ENCODE peak calls at places on chromosomes 16 and 17, in four cellular contexts. One of them, this sample, is unnamed.

GRCh38 chr16:56611281-56611833 is 3.0 kb downstream of the MT2A start:
- DNase-seq in sigmoid colon: no peak
- DNase-seq in HCT116: peak; percentile 27
- DNase-seq in breast epithelium: no peak
- DNase-seq in this sample: no peak

GRCh38 chr17:80501739-80502577 is 25.6 kb upstream of the NPTX1 start:
- DNase-seq in sigmoid colon: peak; percentile 89
- DNase-seq in HCT116: no peak
- DNase-seq in breast epithelium: peak; percentile 57
- DNase-seq in this sample: no peak

GRCh38 chr17:81044764-81045589 is 10.0 kb downstream of the BAIAP2 start:
- DNase-seq in sigmoid colon: peak; percentile 95
- DNase-seq in HCT116: no peak
- DNase-seq in breast epithelium: peak; percentile 90
- DNase-seq in this sample: no peak

GRCh38 chr16:56115817-56116576 is 75.3 kb upstream of the GNAO1 start:
- DNase-seq in sigmoid colon: no peak
- DNase-seq in HCT116: no peak
- DNase-seq in breast epithelium: no peak
- DNase-seq in this sample: no peak

GRCh38 chr17:81030726-81031570 is 4.0 kb upstream of the BAIAP2 start:
- DNase-seq in sigmoid colon: peak; percentile 67
- DNase-seq in HCT116: no peak
- DNase-seq in breast epithelium: no peak
- DNase-seq in this sample: no peak

GRCh38 chr17:42937712-42938596 is 26.3 kb downstream of the AARSD1 start:
- DNase-seq in sigmoid colon: peak; percentile 71
- DNase-seq in HCT116: peak; percentile 51
- DNase-seq in breast epithelium: no peak
- DNase-seq in this sample: no peak

GRCh38 chr17:63153488-63153887 is 187.5 kb downstream of the TANC2 start:
- DNase-seq in sigmoid colon: no peak
- DNase-seq in HCT116: no peak
- DNase-seq in breast epithelium: no peak
- DNase-seq in this sample: no peak

GRCh38 chr16:709651-710499 is 4.3 kb upstream of the FBXL16 start:
- DNase-seq in sigmoid colon: no peak
- DNase-seq in HCT116: no peak
- DNase-seq in breast epithelium: no peak
- DNase-seq in this sample: no peak

GRCh38 chr16:76535-77272 is 1.3 kb upstream of the MPG start:
- DNase-seq in sigmoid colon: peak; percentile 93
- DNase-seq in HCT116: no peak
- DNase-seq in breast epithelium: no peak
- DNase-seq in this sample: no peak

GRCh38 chr16:70778901-70779309 is 22.1 kb downstream of the VAC14 start:
- DNase-seq in sigmoid colon: peak; percentile 85
- DNase-seq in HCT116: peak; percentile 81
- DNase-seq in breast epithelium: peak; percentile 72
- DNase-seq in this sample: peak; percentile 92

GRCh38 chr17:45046536-45047125 is 4.8 kb downstream of the DCAKD start:
- DNase-seq in sigmoid colon: no peak
- DNase-seq in HCT116: no peak
- DNase-seq in breast epithelium: no peak
- DNase-seq in this sample: no peak

GRCh38 chr17:45040459-45040858 is 11.0 kb downstream of the DCAKD start:
- DNase-seq in sigmoid colon: no peak
- DNase-seq in HCT116: no peak
- DNase-seq in breast epithelium: no peak
- DNase-seq in this sample: no peak

GRCh38 chr17:45043813-45044540 is 7.5 kb downstream of the DCAKD start:
- DNase-seq in sigmoid colon: no peak
- DNase-seq in HCT116: no peak
- DNase-seq in breast epithelium: peak; percentile 76
- DNase-seq in this sample: no peak

GRCh38 chr17:45042346-45043120 is 8.9 kb downstream of the DCAKD start:
- DNase-seq in sigmoid colon: no peak
- DNase-seq in HCT116: no peak
- DNase-seq in breast epithelium: no peak
- DNase-seq in this sample: no peak

DNA sequence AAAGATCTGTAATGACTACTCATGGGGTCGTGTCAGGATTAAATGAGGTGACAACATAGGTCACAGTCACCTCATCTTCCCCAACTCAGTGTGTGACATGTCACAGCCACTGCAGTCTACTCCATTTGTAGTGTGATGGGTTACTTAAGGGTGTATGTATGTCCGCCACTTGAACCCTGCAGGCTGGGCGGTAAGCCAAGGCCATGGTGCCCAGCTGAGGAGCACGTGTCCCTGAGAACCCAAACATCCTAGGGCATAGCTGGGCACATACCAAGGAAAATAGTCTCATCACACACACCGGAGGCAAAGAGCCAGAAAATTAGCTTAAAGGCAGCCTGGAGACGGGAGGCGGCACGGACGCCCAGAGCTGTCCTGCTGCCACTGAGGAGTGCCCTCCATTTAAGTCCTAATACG is 8.2 kb downstream of the DCAKD start:
- DNase-seq in sigmoid colon: peak; percentile 79
- DNase-seq in HCT116: no peak
- DNase-seq in breast epithelium: peak; percentile 92
- DNase-seq in this sample: no peak
- TF ChIP-seq POLR2AphosphoS5 in sigmoid colon: no peak
- TF ChIP-seq POLR2AphosphoS5 in HCT116: no peak
- TF ChIP-seq POLR2AphosphoS5 in breast epithelium: peak; percentile 69
- TF ChIP-seq POLR2AphosphoS5 in this sample: no peak

GRCh38 chr17:21168555-21168865 is 41.7 kb downstream of the DHRS7B start:
- DNase-seq in sigmoid colon: no peak
- DNase-seq in HCT116: no peak
- DNase-seq in breast epithelium: no peak
- DNase-seq in this sample: no peak
- TF ChIP-seq POLR2AphosphoS5 in sigmoid colon: no peak
- TF ChIP-seq POLR2AphosphoS5 in HCT116: no peak
- TF ChIP-seq POLR2AphosphoS5 in breast epithelium: no peak
- TF ChIP-seq POLR2AphosphoS5 in this sample: no peak

GRCh38 chr17:77186141-77186604 is 45.4 kb downstream of the SEC14L1 start:
- DNase-seq in sigmoid colon: no peak
- DNase-seq in HCT116: no peak
- DNase-seq in breast epithelium: no peak
- DNase-seq in this sample: no peak

GRCh38 chr17:77182205-77182604 is 41.4 kb downstream of the SEC14L1 start:
- DNase-seq in sigmoid colon: no peak
- DNase-seq in HCT116: no peak
- DNase-seq in breast epithelium: no peak
- DNase-seq in this sample: no peak

GRCh38 chr17:77182773-77183172 is 42.0 kb downstream of the SEC14L1 start:
- DNase-seq in sigmoid colon: no peak
- DNase-seq in HCT116: no peak
- DNase-seq in breast epithelium: no peak
- DNase-seq in this sample: no peak

GRCh38 chr17:77184474-77184873 is 43.7 kb downstream of the SEC14L1 start:
- DNase-seq in sigmoid colon: no peak
- DNase-seq in HCT116: no peak
- DNase-seq in breast epithelium: no peak
- DNase-seq in this sample: no peak

DNA sequence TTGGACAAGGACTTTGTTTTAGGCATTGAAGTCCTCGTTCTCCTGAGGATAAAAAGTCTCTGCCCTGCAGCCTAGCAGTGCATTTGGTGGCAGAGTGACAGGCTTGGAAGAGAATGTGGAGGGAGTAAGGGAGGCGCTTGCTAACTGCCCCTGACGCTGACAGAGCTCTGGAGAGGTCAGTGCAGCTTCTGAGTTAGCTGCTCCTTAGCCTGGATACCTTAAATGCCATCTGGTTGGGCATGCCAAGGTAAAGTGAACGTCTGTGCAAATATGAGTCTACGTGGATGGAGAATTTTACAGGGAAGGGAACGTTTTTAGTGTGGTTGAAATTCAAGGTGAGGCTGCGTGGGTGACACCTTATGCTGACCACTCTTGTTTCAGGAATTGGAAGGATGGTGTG is 44.4 kb downstream of the SEC14L1 start:
- DNase-seq in sigmoid colon: no peak
- DNase-seq in HCT116: no peak
- DNase-seq in breast epithelium: no peak
- DNase-seq in this sample: no peak
- TF ChIP-seq POLR2AphosphoS5 in sigmoid colon: no peak
- TF ChIP-seq POLR2AphosphoS5 in HCT116: no peak
- TF ChIP-seq POLR2AphosphoS5 in breast epithelium: no peak
- TF ChIP-seq POLR2AphosphoS5 in this sample: no peak

DNA sequence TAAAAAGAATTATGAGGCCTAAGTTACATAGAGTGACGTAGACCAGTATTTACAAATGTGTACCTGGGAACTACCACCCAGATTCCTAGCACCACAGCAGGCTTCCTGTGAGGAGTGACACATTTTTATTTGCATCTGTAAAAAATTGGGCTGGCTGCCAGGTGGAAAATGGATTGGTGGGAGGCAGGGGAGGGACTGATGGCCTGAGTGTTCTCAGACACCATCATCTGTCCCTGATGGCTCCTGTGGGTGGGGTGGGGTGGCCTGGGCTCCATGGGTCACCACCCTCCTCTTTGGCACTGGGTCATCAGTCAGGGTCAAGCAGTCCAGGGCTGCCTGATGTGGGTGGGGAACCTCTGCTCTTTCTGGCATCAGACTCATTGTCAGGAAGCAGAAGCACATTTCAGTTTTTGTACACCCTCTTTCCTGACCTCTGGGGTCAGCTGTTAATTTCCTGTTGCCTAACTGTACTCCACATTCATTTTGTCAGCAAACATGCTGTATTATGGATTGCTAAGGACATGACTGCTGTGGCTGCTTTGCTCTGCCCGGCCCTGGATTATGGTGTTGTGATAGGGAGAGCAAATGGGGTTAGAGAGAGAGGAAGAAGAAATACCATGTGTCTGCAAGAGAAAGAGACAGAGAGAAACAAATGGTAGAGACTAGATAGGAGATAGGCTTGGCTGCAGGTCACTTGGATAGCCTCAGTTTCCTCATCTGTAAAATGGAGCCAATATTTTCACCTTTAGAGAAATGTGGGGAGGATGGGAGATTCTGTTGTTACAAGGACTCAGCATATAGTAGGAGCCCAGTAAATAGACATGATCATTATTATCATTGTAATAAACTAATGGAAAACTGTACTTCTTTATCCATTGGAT is 11.6 kb upstream of the MFAP4 start:
- DNase-seq in sigmoid colon: peak; percentile 85
- DNase-seq in HCT116: no peak
- DNase-seq in breast epithelium: no peak
- DNase-seq in this sample: no peak
- TF ChIP-seq POLR2AphosphoS5 in sigmoid colon: peak; percentile 43
- TF ChIP-seq POLR2AphosphoS5 in HCT116: no peak
- TF ChIP-seq POLR2AphosphoS5 in breast epithelium: peak; percentile 10
- TF ChIP-seq POLR2AphosphoS5 in this sample: no peak

DNA sequence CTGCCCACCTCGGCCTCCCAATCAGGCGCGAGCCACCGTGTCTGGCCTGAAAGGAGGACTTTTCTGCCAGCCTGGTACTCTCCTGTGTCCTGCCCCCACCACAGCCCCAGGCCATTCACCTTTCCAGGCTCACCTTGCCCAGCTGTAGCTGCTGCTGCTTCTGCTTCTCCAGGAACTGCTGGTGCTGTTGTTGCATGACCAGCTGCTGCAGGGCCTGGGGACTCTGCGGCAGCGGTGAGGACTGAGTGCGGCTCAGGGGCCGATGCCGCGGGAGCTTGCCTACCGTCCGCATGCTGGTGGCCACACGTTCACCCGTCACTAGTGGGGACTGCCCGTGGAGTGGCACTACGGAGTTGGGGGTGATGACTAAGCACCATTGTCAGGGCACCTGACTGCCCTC is 17.7 kb downstream of the G6PC3 start:
- DNase-seq in sigmoid colon: no peak
- DNase-seq in HCT116: no peak
- DNase-seq in breast epithelium: no peak
- DNase-seq in this sample: no peak
- TF ChIP-seq POLR2AphosphoS5 in sigmoid colon: no peak
- TF ChIP-seq POLR2AphosphoS5 in HCT116: no peak
- TF ChIP-seq POLR2AphosphoS5 in breast epithelium: no peak
- TF ChIP-seq POLR2AphosphoS5 in this sample: no peak

GRCh38 chr16:30183961-30184429 is 593 bp downstream of the CORO1A start:
- DNase-seq in sigmoid colon: peak; percentile 65
- DNase-seq in HCT116: no peak
- DNase-seq in breast epithelium: no peak
- DNase-seq in this sample: no peak

GRCh38 chr16:30185683-30186421 is 2.5 kb downstream of the CORO1A start:
- DNase-seq in sigmoid colon: peak; percentile 74
- DNase-seq in HCT116: no peak
- DNase-seq in breast epithelium: no peak
- DNase-seq in this sample: no peak

GRCh38 chr16:30185141-30185682 is 1.8 kb downstream of the CORO1A start:
- DNase-seq in sigmoid colon: peak; percentile 66
- DNase-seq in HCT116: no peak
- DNase-seq in breast epithelium: no peak
- DNase-seq in this sample: no peak

GRCh38 chr16:30183236-30183960 is at the start of gene CORO1A:
- DNase-seq in sigmoid colon: peak; percentile 92
- DNase-seq in HCT116: no peak
- DNase-seq in breast epithelium: peak; percentile 65
- DNase-seq in this sample: peak; percentile 86

DNA sequence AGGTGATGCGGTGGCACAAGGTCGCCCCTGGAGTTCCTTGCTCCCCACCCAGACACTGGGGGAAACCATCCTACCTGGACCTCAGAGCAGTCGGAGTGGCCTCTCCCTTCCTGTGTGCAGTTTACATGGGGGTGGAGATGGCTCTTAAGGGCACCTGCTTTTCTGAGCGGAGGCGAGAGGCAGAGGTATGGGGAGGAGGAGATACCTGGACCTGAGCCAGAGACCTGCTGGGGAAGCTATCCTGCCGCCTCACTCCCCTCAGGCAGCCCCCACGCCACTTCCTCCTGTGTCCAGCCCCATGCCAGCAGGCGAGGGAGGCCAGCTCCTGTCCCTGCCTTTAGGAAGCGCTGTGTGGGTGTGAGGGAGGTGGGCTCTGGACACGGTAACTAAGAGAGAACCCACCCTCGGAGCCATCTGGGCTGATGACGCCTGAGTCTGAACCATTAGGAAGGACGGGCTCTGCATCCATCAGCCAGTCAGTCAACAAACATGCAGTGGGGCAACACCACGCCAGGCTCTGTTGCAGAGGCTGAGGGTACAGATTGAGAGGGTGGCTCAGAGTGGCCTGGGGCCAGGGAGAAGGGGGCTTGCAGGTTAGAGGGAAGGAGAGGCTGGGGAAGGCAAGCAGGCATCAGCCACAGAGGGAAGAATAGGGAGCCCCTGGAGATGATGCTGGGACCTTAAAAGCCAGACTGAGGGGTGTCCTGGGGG is 1.2 kb downstream of the CORO1A start:
- DNase-seq in sigmoid colon: peak; percentile 71
- DNase-seq in HCT116: no peak
- DNase-seq in breast epithelium: no peak
- DNase-seq in this sample: no peak
- TF ChIP-seq POLR2AphosphoS5 in sigmoid colon: no peak
- TF ChIP-seq POLR2AphosphoS5 in HCT116: no peak
- TF ChIP-seq POLR2AphosphoS5 in breast epithelium: no peak
- TF ChIP-seq POLR2AphosphoS5 in this sample: peak; percentile 2